ENCODE peak calls at places on chromosomes 5 and 9, in five cellular contexts. One of them, this sample, is unnamed.

GRCh38 chr5:155936520-155937406 is 390.2 kb upstream of the SGCD start:
- DNase-seq in SK-N-SH: no peak
- DNase-seq in glutamatergic neuron: no peak
- DNase-seq in stimulated activated CD4-positive, alpha-beta T cell treated with anti-CD3 and anti-CD28 coated beads, Interleukin-15, amount 100 ng/mL, for 24 hours: no peak
- DNase-seq in astrocyte of the spinal cord: no peak
- DNase-seq in this sample: no peak

GRCh38 chr5:958701-959571 is 49.7 kb upstream of the NKD2 start:
- DNase-seq in astrocyte of the spinal cord: peak; percentile 40
- DNase-seq in glutamatergic neuron: no peak
- DNase-seq in stimulated activated CD4-positive, alpha-beta T cell treated with anti-CD3 and anti-CD28 coated beads, Interleukin-15, amount 100 ng/mL, for 24 hours: no peak
- DNase-seq in SK-N-SH: peak; percentile 43
- DNase-seq in this sample: no peak

GRCh38 chr5:78738693-78739300 is 90.2 kb upstream of the LHFPL2 start:
- DNase-seq in glutamatergic neuron: no peak
- DNase-seq in stimulated activated CD4-positive, alpha-beta T cell treated with anti-CD3 and anti-CD28 coated beads, Interleukin-15, amount 100 ng/mL, for 24 hours: no peak
- DNase-seq in astrocyte of the spinal cord: no peak
- DNase-seq in SK-N-SH: no peak
- DNase-seq in this sample: no peak

GRCh38 chr9:13963005-13963653 is 350.8 kb downstream of the NFIB start:
- DNase-seq in glutamatergic neuron: no peak
- DNase-seq in SK-N-SH: no peak
- DNase-seq in stimulated activated CD4-positive, alpha-beta T cell treated with anti-CD3 and anti-CD28 coated beads, Interleukin-15, amount 100 ng/mL, for 24 hours: no peak
- DNase-seq in astrocyte of the spinal cord: no peak
- DNase-seq in this sample: no peak

GRCh38 chr9:17059465-17059864 is 75.4 kb upstream of the CNTLN start:
- DNase-seq in stimulated activated CD4-positive, alpha-beta T cell treated with anti-CD3 and anti-CD28 coated beads, Interleukin-15, amount 100 ng/mL, for 24 hours: no peak
- DNase-seq in SK-N-SH: no peak
- DNase-seq in astrocyte of the spinal cord: no peak
- DNase-seq in glutamatergic neuron: no peak
- DNase-seq in this sample: no peak

GRCh38 chr5:140795259-140795641 is 598 bp downstream of the PCDHA2 start:
- DNase-seq in astrocyte of the spinal cord: no peak
- DNase-seq in glutamatergic neuron: no peak
- DNase-seq in SK-N-SH: no peak
- DNase-seq in stimulated activated CD4-positive, alpha-beta T cell treated with anti-CD3 and anti-CD28 coated beads, Interleukin-15, amount 100 ng/mL, for 24 hours: no peak
- DNase-seq in this sample: no peak

GRCh38 chr5:109485030-109485429 is 75.3 kb upstream of the PJA2 start:
- DNase-seq in SK-N-SH: peak; percentile 27
- DNase-seq in stimulated activated CD4-positive, alpha-beta T cell treated with anti-CD3 and anti-CD28 coated beads, Interleukin-15, amount 100 ng/mL, for 24 hours: peak; percentile 4
- DNase-seq in glutamatergic neuron: no peak
- DNase-seq in astrocyte of the spinal cord: peak; percentile 62
- DNase-seq in this sample: peak; percentile 1

GRCh38 chr5:119287547-119288073 is 68.2 kb upstream of the TNFAIP8 start:
- DNase-seq in stimulated activated CD4-positive, alpha-beta T cell treated with anti-CD3 and anti-CD28 coated beads, Interleukin-15, amount 100 ng/mL, for 24 hours: peak; percentile 58
- DNase-seq in glutamatergic neuron: no peak
- DNase-seq in SK-N-SH: no peak
- DNase-seq in astrocyte of the spinal cord: no peak
- DNase-seq in this sample: no peak

GRCh38 chr5:178434851-178435250 is 155.3 kb downstream of the COL23A1 start:
- DNase-seq in glutamatergic neuron: no peak
- DNase-seq in stimulated activated CD4-positive, alpha-beta T cell treated with anti-CD3 and anti-CD28 coated beads, Interleukin-15, amount 100 ng/mL, for 24 hours: no peak
- DNase-seq in SK-N-SH: peak; percentile 92
- DNase-seq in astrocyte of the spinal cord: no peak
- DNase-seq in this sample: no peak

GRCh38 chr5:40227927-40228326 is 451.8 kb upstream of the PTGER4 start:
- DNase-seq in astrocyte of the spinal cord: no peak
- DNase-seq in glutamatergic neuron: no peak
- DNase-seq in SK-N-SH: no peak
- DNase-seq in stimulated activated CD4-positive, alpha-beta T cell treated with anti-CD3 and anti-CD28 coated beads, Interleukin-15, amount 100 ng/mL, for 24 hours: no peak
- DNase-seq in this sample: no peak

GRCh38 chr5:10853144-10853543 is 92.1 kb upstream of the DAP start:
- DNase-seq in astrocyte of the spinal cord: no peak
- DNase-seq in glutamatergic neuron: no peak
- DNase-seq in SK-N-SH: no peak
- DNase-seq in stimulated activated CD4-positive, alpha-beta T cell treated with anti-CD3 and anti-CD28 coated beads, Interleukin-15, amount 100 ng/mL, for 24 hours: no peak
- DNase-seq in this sample: no peak

GRCh38 chr9:93954436-93955355 is at the start of gene BARX1:
- DNase-seq in stimulated activated CD4-positive, alpha-beta T cell treated with anti-CD3 and anti-CD28 coated beads, Interleukin-15, amount 100 ng/mL, for 24 hours: no peak
- DNase-seq in astrocyte of the spinal cord: no peak
- DNase-seq in glutamatergic neuron: no peak
- DNase-seq in SK-N-SH: peak; percentile 63
- DNase-seq in this sample: no peak

GRCh38 chr9:136787690-136788400 is 3.3 kb upstream of the TMEM141 start:
- DNase-seq in glutamatergic neuron: peak; percentile 77
- DNase-seq in astrocyte of the spinal cord: peak; percentile 55
- DNase-seq in SK-N-SH: peak; percentile 77
- DNase-seq in stimulated activated CD4-positive, alpha-beta T cell treated with anti-CD3 and anti-CD28 coated beads, Interleukin-15, amount 100 ng/mL, for 24 hours: peak; percentile 80
- DNase-seq in this sample: no peak

This sample was measured in NCI-H2081 treated with DMSO at 0.1 percent for 48 hours.